ENCODE peak calls at places on chromosomes 3 and 15, in ten cellular contexts. P is heart right ventricle, U is choroid plexus epithelial cell, F is AG04449, G is omental fat pad, V is epithelial cell of proximal tubule, R is OCI-LY7, H is heart left ventricle, Q is B cell, N is GM13977. D is an unnamed sample.

GRCh38 chr3:50512131-50512530 is 8.7 kb upstream of the CACNA2D2 start:
- DNase-seq in G (no peak), F (no peak), R (no peak), H (no peak), U (no peak), P (no peak), Q (no peak), V (no peak), N (no peak), D (no peak)

GRCh38 chr3:190058486-190059241 is 62.0 kb downstream of the P3H2 start:
- DNase-seq in R (no peak), V (no peak), U (peak; percentile 88), Q (no peak), H (no peak), N (no peak), F (no peak), G (no peak), P (no peak), D (no peak)

GRCh38 chr3:36707623-36708409 is 56.5 kb downstream of the DCLK3 start:
- DNase-seq in F (peak; percentile 4), N (no peak), V (no peak), U (peak; percentile 59), R (peak; percentile 7), P (no peak), H (no peak), Q (no peak), G (no peak), D (no peak)

GRCh38 chr3:184176377-184177330 is 2.0 kb downstream of the AP2M1 start:
- DNase-seq in N (no peak), V (peak; percentile 76), Q (no peak), R (no peak), G (no peak), P (peak; percentile 77), F (peak; percentile 77), H (peak; percentile 80), U (peak; percentile 98), D (no peak)

GRCh38 chr3:34008836-34009479 is 210.5 kb downstream of the PDCD6IP start:
- DNase-seq in V (no peak), N (no peak), G (no peak), Q (no peak), H (no peak), U (peak; percentile 28), P (no peak), R (no peak), F (no peak), D (no peak)

GRCh38 chr15:74382004-74382816 is 14.8 kb upstream of the CYP11A1 start:
- DNase-seq in V (no peak), Q (peak; percentile 76), N (peak; percentile 83), H (peak; percentile 82), P (peak; percentile 84), R (peak; percentile 77), U (peak; percentile 81), G (peak; percentile 83), F (no peak), D (peak; percentile 85)

GRCh38 chr3:185552358-185552877 is at the start of gene LIPH:
- DNase-seq in G (no peak), U (peak; percentile 51), N (peak; percentile 53), H (no peak), R (no peak), F (no peak), Q (no peak), P (no peak), V (no peak), D (peak; percentile 66)

GRCh38 chr3:94171954-94172353 is 109.1 kb downstream of the NSUN3 start:
- DNase-seq in R (no peak), F (no peak), N (no peak), P (no peak), H (no peak), G (no peak), U (no peak), Q (no peak), V (no peak), D (no peak)

GRCh38 chr15:94451461-94451860 is 220.1 kb downstream of the MCTP2 start:
- DNase-seq in U (no peak), H (no peak), V (no peak), R (no peak), Q (no peak), F (no peak), P (no peak), G (no peak), N (no peak), D (no peak)

GRCh38 chr3:154971771-154972326 is 108.3 kb upstream of the MME start:
- DNase-seq in H (no peak), V (peak; percentile 78), G (no peak), P (no peak), R (no peak), U (peak; percentile 83), F (peak; percentile 53), Q (no peak), N (no peak), D (no peak)

GRCh38 chr3:20080956-20081554 is 40.8 kb downstream of the KAT2B start:
- DNase-seq in F (no peak), N (no peak), P (peak; percentile 86), G (no peak), R (no peak), H (peak; percentile 82), V (no peak), Q (peak; percentile 45), U (peak; percentile 13), D (no peak)

GRCh38 chr3:66481071-66482001 is 19.5 kb downstream of the LRIG1 start:
- DNase-seq in N (no peak), P (no peak), F (no peak), Q (no peak), G (no peak), R (no peak), H (no peak), U (no peak), V (no peak), D (no peak)

GRCh38 chr3:136578290-136578689 is 173.9 kb downstream of the STAG1 start:
- DNase-seq in R (no peak), G (no peak), Q (no peak), U (no peak), P (no peak), N (no peak), V (no peak), F (no peak), H (no peak), D (no peak)

GRCh38 chr15:81223346-81223971 is 26.8 kb downstream of the IL16 start:
- DNase-seq in Q (no peak), N (no peak), F (no peak), P (no peak), H (no peak), G (no peak), R (no peak), V (no peak), U (no peak), D (no peak)

GRCh38 chr3:65776494-65776893 is 262.2 kb downstream of the MAGI1 start:
- DNase-seq in U (no peak), N (no peak), F (no peak), R (no peak), Q (no peak), H (no peak), G (no peak), P (no peak), V (no peak), D (no peak)

GRCh38 chr3:171459130-171459941 is 869 bp downstream of the TNIK start:
- DNase-seq in R (no peak), P (peak; percentile 26), N (no peak), Q (peak; percentile 49), V (no peak), H (peak; percentile 42), F (no peak), U (peak; percentile 60), G (no peak), D (peak; percentile 43)

GRCh38 chr15:78242128-78242527 is 7.8 kb upstream of the ACSBG1 start:
- DNase-seq in R (peak; percentile 13), F (no peak), U (peak; percentile 14), V (no peak), G (no peak), N (no peak), Q (no peak), H (no peak), P (no peak), D (no peak)

GRCh38 chr3:10193692-10194327 is 29.1 kb downstream of the IRAK2 start:
- DNase-seq in V (no peak), Q (no peak), G (no peak), N (no peak), H (no peak), U (no peak), F (no peak), P (no peak), R (no peak), D (no peak)

GRCh38 chr15:89203705-89204273 is 17.6 kb downstream of the RLBP1 start:
- DNase-seq in R (no peak), Q (no peak), P (no peak), N (peak; percentile 39), G (no peak), H (no peak), U (no peak), F (no peak), V (no peak), D (peak; percentile 47)

GRCh38 chr3:141782386-141782932 is 19.3 kb downstream of the GRK7 start:
- DNase-seq in U (peak; percentile 21), N (no peak), R (no peak), Q (no peak), G (no peak), P (no peak), V (no peak), F (no peak), H (no peak), D (no peak)
- TF ChIP-seq CTCF in U (peak; percentile 28), N (no peak), R (no peak), Q (no peak), G (no peak), P (peak; percentile 48), V (no peak), F (no peak), H (peak; percentile 33), D (no peak)

GRCh38 chr15:99437315-99438221 is 128.2 kb upstream of the MEF2A start:
- DNase-seq in H (peak; percentile 13), N (no peak), V (no peak), Q (no peak), P (no peak), F (no peak), U (no peak), G (peak; percentile 18), R (no peak), D (no peak)
- TF ChIP-seq CTCF in H (no peak), N (no peak), V (no peak), Q (no peak), P (no peak), F (no peak), U (no peak), G (no peak), R (no peak), D (no peak)

GRCh38 chr3:121749276-121750086 is at the start of gene GOLGB1:
- DNase-seq in R (peak; percentile 99), H (peak; percentile 94), G (peak; percentile 81), Q (peak; percentile 96), V (peak; percentile 100), P (peak; percentile 97), N (peak; percentile 94), F (peak; percentile 99), U (peak; percentile 100), D (peak; percentile 96)
- TF ChIP-seq CTCF in R (no peak), H (no peak), G (no peak), Q (no peak), V (no peak), P (peak; percentile 20), N (no peak), F (no peak), U (peak; percentile 11), D (no peak)

DNA sequence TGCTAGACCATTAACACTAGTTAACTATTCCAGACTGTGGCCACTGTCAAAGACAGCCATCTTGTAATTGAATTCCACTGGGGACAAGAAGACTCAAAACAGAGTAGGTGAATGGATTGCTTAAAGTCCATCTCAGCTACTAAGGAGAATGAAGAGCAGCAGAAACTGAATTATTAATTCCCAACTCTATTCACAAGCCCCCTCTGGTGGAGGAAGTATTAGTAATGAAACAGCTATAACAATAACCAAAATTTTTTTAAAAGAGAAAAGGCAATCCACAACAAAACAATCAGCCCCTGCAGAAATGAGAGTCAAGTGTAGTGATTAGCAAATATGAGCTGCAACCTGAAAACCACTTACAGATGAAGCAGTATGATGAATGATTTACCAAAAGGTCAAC is 302.8 kb downstream of the FHIT start:
- DNase-seq in H (no peak), N (no peak), R (no peak), V (no peak), G (no peak), F (no peak), U (peak; percentile 55), Q (no peak), P (no peak), D (no peak)
- TF ChIP-seq CTCF in H (peak; percentile 32), N (no peak), R (peak; percentile 40), V (peak; percentile 59), G (no peak), F (peak; percentile 28), U (peak; percentile 52), Q (no peak), P (peak; percentile 26), D (no peak)